ENCODE peak calls at places on chromosomes 13 and 19, in four cellular contexts. D is NCI-H774; Q is ELR; S is stimulated activated CD4-positive, alpha-beta T cell treated with anti-CD3 and anti-CD28 coated beads, Interleukin-15, amount 100 ng/mL, for 1 hour. J is an unnamed sample.
A peak's percentile ranks its signal among the peaks of the same experiment; 100 is the strongest.

GRCh38 chr13:47678201-47678963 is 322.7 kb downstream of the SUCLA2 start:
- DNase-seq in Q (no peak), D (no peak), S (no peak), J (no peak)

GRCh38 chr13:37984357-37984756 is 114.8 kb upstream of the TRPC4 start:
- DNase-seq in S (no peak), D (no peak), Q (peak; percentile 15), J (no peak)

GRCh38 chr13:36421447-36421846 is 10.8 kb upstream of the CCNA1 start:
- DNase-seq in S (no peak), D (no peak), Q (peak; percentile 59), J (peak; percentile 17)

GRCh38 chr19:47610546-47610894 is 1.6 kb downstream of the BICRA start:
- DNase-seq in S (no peak), Q (no peak), D (no peak), J (no peak)

GRCh38 chr19:6761053-6761676 is 6.1 kb downstream of the SH2D3A start:
- DNase-seq in Q (peak; percentile 33), S (no peak), D (no peak), J (peak; percentile 39)

GRCh38 chr13:24288870-24289269 is 20.5 kb upstream of the C1QTNF9 start:
- DNase-seq in Q (no peak), D (no peak), S (no peak), J (no peak)

GRCh38 chr19:12721656-12722565 is 1.8 kb downstream of the TNPO2 start:
- DNase-seq in Q (peak; percentile 82), S (peak; percentile 20), D (peak; percentile 57), J (peak; percentile 69)

GRCh38 chr13:42814868-42815267 is 33.5 kb downstream of the FAM216B start:
- DNase-seq in S (no peak), Q (peak; percentile 85), D (no peak), J (peak; percentile 87)

GRCh38 chr13:104004572-104004971 is 938.4 kb upstream of the SLC10A2 start:
- DNase-seq in D (no peak), Q (no peak), S (no peak), J (no peak)

GRCh38 chr13:77919351-77920294 is 992 bp upstream of the EDNRB start:
- DNase-seq in Q (peak; percentile 33), S (no peak), D (no peak), J (peak; percentile 2)

GRCh38 chr19:41706741-41707501 is 1.5 kb upstream of the CEACAM5 start:
- DNase-seq in Q (peak; percentile 55), D (peak; percentile 76), S (peak; percentile 49), J (peak; percentile 32)

GRCh38 chr19:13864223-13864512 is 12.8 kb upstream of the NANOS3 start:
- DNase-seq in Q (no peak), S (no peak), D (no peak), J (no peak)

GRCh38 chr19:47142779-47143178 is 12.1 kb downstream of the SAE1 start:
- DNase-seq in D (no peak), S (no peak), Q (no peak), J (no peak)

GRCh38 chr13:50599927-50600326 is 243.6 kb downstream of the DLEU7 start:
- DNase-seq in D (no peak), S (no peak), Q (no peak), J (no peak)

GRCh38 chr19:329876-330275 is 14.7 kb downstream of the MIER2 start:
- DNase-seq in Q (no peak), D (no peak), S (no peak), J (no peak)

GRCh38 chr13:45393941-45394570 is 24.1 kb downstream of the SLC25A30 start:
- DNase-seq in S (no peak), Q (peak; percentile 68), D (no peak), J (peak; percentile 47)

GRCh38 chr13:113178070-113178895 is 19.8 kb downstream of the PROZ start:
- DNase-seq in D (no peak), S (no peak), Q (peak; percentile 99), J (peak; percentile 91)

J was measured in RPMI7951.